ENCODE peak calls at places on chromosome 4, in seven cellular contexts. Z, E, J, D, U, M and H are unnamed samples.

GRCh38 chr4:177264788-177265422 is 44.8 kb upstream of the NEIL3 start:
- DNase-seq in Z (no peak), E (no peak), J (no peak), D (no peak), U (no peak), M (no peak), H (no peak)

GRCh38 chr4:39037491-39037825 is 5.2 kb upstream of the TMEM156 start:
- DNase-seq in Z (no peak), E (peak), J (no peak), D (no peak), U (no peak), M (no peak), H (no peak)

GRCh38 chr4:78528327-78528726 is 23.2 kb upstream of the ANXA3 start:
- DNase-seq in Z (no peak), E (no peak), J (no peak), D (no peak), U (no peak), M (no peak), H (no peak)

GRCh38 chr4:79682801-79683217 is 274.8 kb upstream of the GK2 start:
- DNase-seq in Z (no peak), E (no peak), J (no peak), D (no peak), U (no peak), M (peak), H (no peak)

GRCh38 chr4:30825008-30825765 is 105.0 kb downstream of the PCDH7 start:
- DNase-seq in Z (no peak), E (no peak), J (no peak), D (no peak), U (no peak), M (no peak), H (no peak)

GRCh38 chr4:36609631-36610030 is 328.2 kb downstream of the DTHD1 start:
- DNase-seq in Z (no peak), E (no peak), J (no peak), D (no peak), U (no peak), M (no peak), H (no peak)

GRCh38 chr4:13833171-13833804 is 205.8 kb upstream of the BOD1L1 start:
- DNase-seq in Z (no peak), E (no peak), J (no peak), D (no peak), U (no peak), M (no peak), H (no peak)

GRCh38 chr4:141192564-141192963 is 28.1 kb upstream of the ZNF330 start:
- DNase-seq in Z (no peak), E (no peak), J (no peak), D (no peak), U (no peak), M (no peak), H (no peak)

GRCh38 chr4:133347409-133347808 is 198.3 kb downstream of the PCDH10 start:
- DNase-seq in Z (no peak), E (no peak), J (no peak), D (no peak), U (no peak), M (no peak), H (no peak)

GRCh38 chr4:99383833-99384392 is 31.4 kb upstream of the ADH1C start:
- DNase-seq in Z (peak), E (no peak), J (peak), D (no peak), U (no peak), M (peak), H (no peak)

GRCh38 chr4:165331823-165332222 is 4.4 kb downstream of the MSMO1 start:
- DNase-seq in Z (no peak), E (peak), J (no peak), D (no peak), U (no peak), M (no peak), H (no peak)

GRCh38 chr4:57124145-57124544 is 14.0 kb upstream of the IGFBP7 start:
- DNase-seq in Z (no peak), E (no peak), J (no peak), D (no peak), U (no peak), M (no peak), H (no peak)

GRCh38 chr4:119623025-119623424 is 5.6 kb downstream of the PDE5A start:
- DNase-seq in Z (no peak), E (no peak), J (no peak), D (no peak), U (no peak), M (no peak), H (no peak)

GRCh38 chr4:77817304-77818076 is 1.7 kb downstream of the CNOT6L start:
- DNase-seq in Z (no peak), E (peak), J (no peak), D (peak), U (peak), M (no peak), H (peak)

GRCh38 chr4:108172780-108173598 is 4.3 kb upstream of the LEF1 start:
- DNase-seq in Z (peak), E (peak), J (no peak), D (peak), U (peak), M (peak), H (no peak)

GRCh38 chr4:170465434-170465833 is 375.7 kb upstream of the AADAT start:
- DNase-seq in Z (no peak), E (no peak), J (no peak), D (no peak), U (no peak), M (no peak), H (no peak)

GRCh38 chr4:129747756-129748155 is 651.8 kb downstream of the C4orf33 start:
- DNase-seq in Z (no peak), E (no peak), J (no peak), D (no peak), U (no peak), M (no peak), H (no peak)

GRCh38 chr4:34920032-34920431 is 1324.3 kb downstream of the ARAP2 start:
- DNase-seq in Z (no peak), E (no peak), J (no peak), D (no peak), U (no peak), M (no peak), H (no peak)

GRCh38 chr4:21962691-21963090 is 14.1 kb upstream of the KCNIP4 start:
- DNase-seq in Z (no peak), E (no peak), J (no peak), D (no peak), U (no peak), M (no peak), H (no peak)

GRCh38 chr4:79173186-79173585 is 152.7 kb downstream of the NAA11 start:
- DNase-seq in Z (no peak), E (no peak), J (no peak), D (no peak), U (no peak), M (no peak), H (no peak)

GRCh38 chr4:53066155-53066554 is 204.0 kb downstream of the RASL11B start:
- DNase-seq in Z (no peak), E (no peak), J (no peak), D (no peak), U (no peak), M (no peak), H (no peak)

GRCh38 chr4:182847956-182848450 is 69.2 kb downstream of the DCTD start:
- DNase-seq in Z (no peak), E (no peak), J (no peak), D (no peak), U (no peak), M (no peak), H (no peak)

GRCh38 chr4:95506264-95506663 is 42.5 kb downstream of the UNC5C start:
- DNase-seq in Z (no peak), E (no peak), J (no peak), D (no peak), U (no peak), M (no peak), H (peak)

GRCh38 chr4:106343865-106344264 is 24.7 kb downstream of the GIMD1 start:
- DNase-seq in Z (no peak), E (no peak), J (no peak), D (no peak), U (no peak), M (no peak), H (no peak)

GRCh38 chr4:89110986-89111832 is at the start of gene TIGD2:
- DNase-seq in Z (peak), E (peak), J (peak), D (peak), U (peak), M (peak), H (peak)
- TF ChIP-seq POLR2A in Z (no peak), E (peak), J (no peak), D (peak), U (peak), M (no peak), H (peak)

GRCh38 chr4:128287159-128287870 is at the start of gene PGRMC2:
- DNase-seq in Z (no peak), E (peak), J (peak), D (peak), U (no peak), M (no peak), H (no peak)
- TF ChIP-seq POLR2A in Z (peak), E (no peak), J (no peak), D (peak), U (no peak), M (no peak), H (peak)

GRCh38 chr4:73421708-73422457 is 14.1 kb upstream of the AFP start:
- DNase-seq in Z (no peak), E (no peak), J (no peak), D (no peak), U (no peak), M (no peak), H (no peak)
- TF ChIP-seq POLR2A in Z (no peak), E (no peak), J (no peak), D (no peak), U (no peak), M (no peak), H (no peak)

DNA sequence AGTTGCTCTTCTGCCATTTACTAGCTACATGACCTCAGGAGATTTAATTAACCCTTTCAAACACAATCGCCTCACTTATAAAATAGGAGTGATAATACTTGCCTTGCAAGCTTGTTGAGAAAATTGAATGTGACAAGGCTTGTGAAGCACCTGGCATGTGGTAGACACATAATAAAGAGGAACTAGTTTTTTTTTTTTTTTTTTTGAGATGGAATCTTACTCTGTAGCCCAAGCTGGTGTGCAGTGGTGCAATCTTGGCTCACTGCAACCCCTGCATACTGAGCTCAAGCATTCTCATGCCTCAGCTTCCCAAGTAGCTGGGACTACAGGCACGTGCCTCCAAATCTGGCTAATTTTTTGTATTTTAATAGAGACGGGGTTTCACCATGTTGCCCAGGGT is 73.7 kb upstream of the STIM2 start:
- DNase-seq in Z (no peak), E (no peak), J (no peak), D (no peak), U (no peak), M (no peak), H (no peak)
- TF ChIP-seq POLR2A in Z (no peak), E (no peak), J (no peak), D (no peak), U (no peak), M (no peak), H (no peak)

GRCh38 chr4:37890501-37891220 is at the start of gene TBC1D1:
- DNase-seq in Z (peak), E (no peak), J (no peak), D (peak), U (no peak), M (peak), H (peak)
- TF ChIP-seq POLR2A in Z (no peak), E (no peak), J (no peak), D (no peak), U (no peak), M (no peak), H (no peak)

GRCh38 chr4:140095694-140096482 is 58.1 kb downstream of the MAML3 start:
- DNase-seq in Z (no peak), E (peak), J (peak), D (peak), U (peak), M (no peak), H (no peak)
- TF ChIP-seq POLR2A in Z (no peak), E (no peak), J (no peak), D (no peak), U (peak), M (no peak), H (no peak)

DNA sequence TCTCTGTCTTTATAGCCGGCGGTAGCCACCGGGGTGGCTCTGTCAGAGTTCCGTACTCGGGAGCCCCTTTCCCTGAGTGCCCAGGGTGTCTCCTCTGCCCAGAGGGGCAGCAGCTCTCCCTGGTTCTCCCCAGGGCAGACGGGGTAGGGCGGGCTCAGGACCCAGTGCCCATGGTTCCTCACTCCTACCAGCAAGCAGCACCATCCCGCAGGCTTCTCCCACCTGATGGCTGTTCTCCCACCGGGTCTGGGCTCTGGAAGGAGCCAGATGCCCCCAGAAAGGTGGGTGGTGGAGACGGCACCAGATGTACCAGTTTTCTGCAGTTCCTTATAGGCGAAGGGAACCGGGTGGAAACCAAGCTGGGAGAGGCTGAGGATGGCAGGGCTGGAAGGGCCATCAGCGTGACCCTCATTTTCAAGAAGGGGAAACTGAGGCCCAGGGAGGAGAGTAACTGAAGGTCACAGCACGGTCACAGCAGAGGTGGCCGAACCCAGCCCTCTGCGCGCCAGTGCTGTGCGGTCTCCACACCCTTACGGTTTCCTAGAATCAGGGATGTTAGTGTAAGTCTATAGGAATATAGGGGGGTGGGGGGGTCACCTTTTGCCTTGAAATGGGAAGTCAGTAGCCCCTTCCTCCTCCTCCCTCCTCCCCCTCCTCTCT is 198.7 kb downstream of the AFAP1 start:
- DNase-seq in Z (no peak), E (no peak), J (no peak), D (no peak), U (no peak), M (no peak), H (no peak)
- TF ChIP-seq POLR2A in Z (no peak), E (no peak), J (no peak), D (no peak), U (no peak), M (no peak), H (no peak)

GRCh38 chr4:19924761-19925160 is 326.9 kb upstream of the SLIT2 start:
- DNase-seq in Z (no peak), E (no peak), J (no peak), D (no peak), U (no peak), M (no peak), H (no peak)

GRCh38 chr4:19927381-19927780 is 324.3 kb upstream of the SLIT2 start:
- DNase-seq in Z (no peak), E (no peak), J (no peak), D (no peak), U (no peak), M (no peak), H (no peak)

GRCh38 chr4:19930742-19931141 is 321.0 kb upstream of the SLIT2 start:
- DNase-seq in Z (no peak), E (no peak), J (no peak), D (no peak), U (no peak), M (no peak), H (no peak)

DNA sequence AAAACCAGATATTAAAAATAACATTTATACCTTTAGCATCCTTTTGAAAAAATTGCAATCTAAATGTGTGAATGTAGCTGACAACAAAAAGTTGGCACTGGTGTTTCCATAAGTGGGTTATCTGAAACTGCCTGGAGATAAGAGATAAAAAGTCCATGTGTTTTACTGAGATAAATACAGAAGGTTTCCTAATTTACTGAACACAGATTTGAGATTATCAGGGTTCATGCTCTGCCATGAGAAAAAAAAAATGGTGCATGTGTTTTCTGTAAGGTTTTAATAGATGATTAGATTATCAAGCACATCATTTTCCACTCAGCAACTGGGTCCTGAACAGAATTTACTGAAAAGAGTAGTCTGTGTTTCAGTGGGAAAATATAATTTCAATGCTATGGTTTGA is 326.2 kb upstream of the SLIT2 start:
- DNase-seq in Z (no peak), E (no peak), J (no peak), D (no peak), U (no peak), M (no peak), H (no peak)
- TF ChIP-seq POLR2A in Z (no peak), E (no peak), J (no peak), D (no peak), U (no peak), M (no peak), H (no peak)